ENCODE peak calls at places on chromosomes 3 and 15, in eight cellular contexts. S, E, R, L, B, Z, M and I are unnamed samples.

GRCh38 chr3:9704343-9705322 is 1.0 kb downstream of the CPNE9 start:
- DNase-seq in Z (peak; percentile 59), B (no peak), E (peak; percentile 52), M (no peak), S (peak; percentile 47), R (no peak), L (peak; percentile 15), I (no peak)

GRCh38 chr3:140859592-140860336 is 81.9 kb upstream of the SLC25A36 start:
- DNase-seq in Z (no peak), S (no peak), M (no peak), R (no peak), L (peak; percentile 36), E (no peak), B (no peak), I (no peak)

GRCh38 chr3:175288616-175289015 is 429.5 kb downstream of the NAALADL2 start:
- DNase-seq in R (no peak), S (no peak), B (no peak), Z (no peak), E (no peak), M (no peak), L (no peak), I (no peak)

GRCh38 chr3:190446492-190447301 is 3.0 kb downstream of the TMEM207 start:
- DNase-seq in M (no peak), E (no peak), L (no peak), B (no peak), Z (no peak), S (no peak), R (no peak), I (no peak)

GRCh38 chr3:181729071-181729915 is 17.6 kb downstream of the SOX2 start:
- DNase-seq in R (no peak), E (no peak), Z (no peak), M (no peak), S (no peak), L (no peak), B (no peak), I (no peak)

GRCh38 chr3:167675835-167676234 is 22.1 kb upstream of the WDR49 start:
- DNase-seq in M (no peak), B (no peak), E (no peak), Z (no peak), S (no peak), R (no peak), L (no peak), I (no peak)

GRCh38 chr3:129595544-129596193 is 10.8 kb downstream of the PLXND1 start:
- DNase-seq in R (no peak), E (no peak), S (no peak), L (no peak), B (no peak), M (no peak), Z (no peak), I (no peak)

GRCh38 chr15:35321926-35322325 is 224.0 kb downstream of the DPH6 start:
- DNase-seq in M (no peak), L (no peak), E (no peak), R (no peak), B (no peak), S (no peak), Z (no peak), I (no peak)

GRCh38 chr15:82742134-82742533 is 32.5 kb upstream of the AP3B2 start:
- DNase-seq in L (no peak), B (no peak), M (no peak), E (no peak), R (no peak), S (no peak), Z (no peak), I (no peak)

GRCh38 chr3:107734317-107734716 is 211.6 kb downstream of the BBX start:
- DNase-seq in R (no peak), L (no peak), B (no peak), E (no peak), S (no peak), Z (no peak), M (no peak), I (no peak)

GRCh38 chr15:63063164-63063756 is 20.7 kb downstream of the TPM1 start:
- DNase-seq in M (no peak), R (no peak), L (no peak), B (no peak), E (no peak), S (no peak), Z (no peak), I (no peak)

GRCh38 chr3:60017631-60018030 is 967.8 kb upstream of the CFAP20DC start:
- DNase-seq in E (no peak), Z (no peak), B (peak; percentile 48), S (peak; percentile 3), R (no peak), M (no peak), L (peak; percentile 1), I (no peak)

GRCh38 chr3:122021811-122022401 is at the start of gene ILDR1:
- DNase-seq in E (peak; percentile 65), R (no peak), Z (no peak), S (peak; percentile 86), L (no peak), B (no peak), M (no peak), I (peak; percentile 72)

GRCh38 chr3:127632441-127632840 is 3.5 kb downstream of the PODXL2 start:
- DNase-seq in R (no peak), M (no peak), B (no peak), Z (no peak), E (no peak), S (no peak), L (no peak), I (no peak)

GRCh38 chr3:24273491-24273890 is 221.2 kb downstream of the THRB start:
- DNase-seq in M (no peak), R (no peak), S (peak; percentile 41), Z (no peak), B (no peak), E (no peak), L (no peak), I (no peak)

GRCh38 chr3:41574900-41575299 is 375.6 kb downstream of the CTNNB1 start:
- DNase-seq in B (no peak), Z (no peak), M (no peak), R (no peak), L (peak; percentile 9), E (no peak), S (no peak), I (no peak)

GRCh38 chr15:58221591-58222241 is 83.5 kb downstream of the AQP9 start:
- DNase-seq in E (peak; percentile 54), B (no peak), Z (no peak), L (peak; percentile 58), M (no peak), S (peak; percentile 80), R (no peak), I (no peak)

DNA sequence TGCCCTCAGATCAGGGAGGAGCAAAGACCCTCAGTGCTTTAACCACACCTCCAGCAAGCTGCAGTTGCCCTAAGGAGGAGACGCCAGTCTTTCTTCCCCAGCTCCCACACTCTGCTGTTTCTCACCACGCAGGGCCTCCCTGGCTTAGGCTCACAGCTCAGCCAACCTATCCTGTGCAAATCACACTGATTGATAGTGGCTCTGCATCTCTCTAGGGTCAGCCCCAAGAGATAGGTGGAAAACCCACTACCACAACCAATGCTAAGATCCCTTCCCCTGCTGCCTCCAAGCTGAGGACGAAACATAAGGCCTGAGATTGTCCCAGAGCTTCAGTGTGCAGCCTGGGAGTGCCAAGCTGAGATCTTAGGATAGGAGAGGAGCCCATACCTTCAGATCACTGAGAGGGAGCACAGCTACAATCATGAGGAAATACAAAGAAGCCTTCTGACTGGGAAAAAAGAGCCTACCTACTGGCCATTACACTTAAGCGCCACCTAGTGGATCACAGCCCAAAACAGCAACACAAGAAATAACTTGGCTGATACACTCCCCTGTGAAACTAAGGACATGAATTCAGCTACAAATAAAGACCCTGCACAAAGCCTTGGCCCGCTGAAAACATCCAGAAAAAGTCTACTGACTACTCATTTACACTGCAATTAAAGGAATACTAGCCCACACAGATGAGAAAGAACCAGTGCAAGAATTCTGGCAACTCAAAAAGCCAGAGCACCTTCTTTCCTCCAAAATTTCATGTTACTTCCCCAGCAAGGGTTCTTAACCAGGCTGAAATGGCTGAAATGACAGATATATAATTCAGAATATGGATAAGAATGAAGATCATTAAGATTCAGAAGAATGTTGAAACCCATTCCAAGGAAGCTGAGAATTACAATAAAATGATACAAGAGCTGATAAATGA is 271.5 kb upstream of the DCBLD2 start:
- DNase-seq in B (no peak), Z (peak; percentile 56), M (no peak), E (no peak), S (peak; percentile 66), R (peak; percentile 23), L (peak; percentile 81), I (no peak)
- TF ChIP-seq CTCF in B (peak; percentile 33), Z (peak; percentile 77), M (peak; percentile 55), E (peak; percentile 63), S (peak; percentile 61), R (peak; percentile 49), L (peak; percentile 93), I (no peak)

DNA sequence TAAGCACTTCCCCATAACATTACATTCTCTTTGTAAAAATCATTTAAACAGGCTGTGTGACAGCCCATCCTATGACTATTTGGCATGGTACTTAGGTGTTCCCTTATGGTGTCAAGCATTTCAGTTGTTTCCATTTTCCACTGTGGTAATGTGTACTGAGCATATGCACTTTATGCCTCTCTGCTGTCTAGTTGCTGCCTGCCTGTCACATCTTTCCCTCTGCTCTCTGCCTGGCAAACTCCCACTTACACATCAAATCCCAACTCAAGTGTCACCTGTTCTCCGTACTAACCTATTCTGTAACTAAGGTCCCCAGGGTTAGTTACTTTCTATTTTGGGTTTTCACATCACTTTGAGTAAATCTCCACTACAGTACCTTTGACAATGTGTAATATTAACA is 84.4 kb upstream of the STRIT1 start:
- DNase-seq in Z (no peak), R (no peak), L (no peak), S (no peak), E (no peak), M (no peak), B (no peak), I (no peak)
- TF ChIP-seq CTCF in Z (no peak), R (no peak), L (no peak), S (no peak), E (no peak), M (no peak), B (no peak), I (no peak)

GRCh38 chr15:101637549-101638318 is 14.4 kb downstream of the TM2D3 start:
- DNase-seq in Z (no peak), L (no peak), E (no peak), B (no peak), M (no peak), R (no peak), S (no peak), I (no peak)
- TF ChIP-seq CTCF in Z (no peak), L (no peak), E (no peak), B (no peak), M (no peak), R (no peak), S (no peak), I (no peak)

DNA sequence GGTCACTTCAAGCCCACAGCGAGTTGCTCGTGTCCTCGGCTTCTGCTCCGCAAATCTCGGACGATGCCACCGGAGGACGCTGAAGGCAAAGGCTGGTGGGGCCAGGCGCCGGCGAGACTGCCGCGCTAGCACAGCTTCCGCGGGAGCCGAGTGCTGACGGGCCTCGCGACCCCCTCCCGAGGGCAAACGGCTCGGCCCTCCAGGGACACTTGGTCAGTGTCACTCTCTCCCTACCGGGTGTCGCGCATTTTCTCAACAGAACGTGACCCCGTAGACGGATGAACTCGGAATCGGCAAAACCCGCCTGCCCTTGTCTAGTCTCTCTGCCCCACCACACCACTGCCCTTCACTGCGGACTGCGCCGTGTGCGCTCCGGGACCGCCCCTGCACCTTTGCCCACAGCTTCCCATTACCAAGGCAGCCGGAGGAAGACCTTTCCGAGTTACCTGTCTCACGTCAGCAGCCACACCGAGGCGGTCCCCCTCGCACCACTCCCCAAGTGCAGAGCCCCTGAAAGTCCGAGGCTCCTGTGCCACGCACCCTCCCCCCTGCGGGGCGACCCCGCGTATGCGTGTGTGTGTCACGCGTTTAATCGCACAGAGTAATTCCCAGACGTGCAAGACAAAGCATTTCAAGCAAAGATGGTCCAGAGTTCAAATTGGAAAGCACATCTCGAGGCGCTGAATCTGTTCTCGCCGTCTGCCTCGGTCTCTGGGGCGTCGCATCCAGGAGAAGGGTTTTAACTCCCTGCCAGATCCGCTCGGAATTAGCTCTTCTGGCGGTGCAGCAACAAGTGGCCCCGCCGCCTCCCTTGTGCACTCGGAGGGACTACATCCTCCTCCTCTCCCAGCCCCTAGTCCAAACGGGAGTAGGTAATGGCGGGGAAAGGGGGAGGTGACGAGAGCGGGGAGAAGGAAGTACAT is 245.0 kb upstream of the TOPAZ1 start:
- DNase-seq in E (peak; percentile 54), M (no peak), S (peak; percentile 74), R (no peak), L (peak; percentile 54), B (no peak), Z (peak; percentile 39), I (peak; percentile 42)
- TF ChIP-seq CTCF in E (peak; percentile 22), M (no peak), S (no peak), R (no peak), L (peak; percentile 26), B (no peak), Z (no peak), I (no peak)